ENCODE peak calls at places on chromosomes 5 and 9, in nine cellular contexts. S is NB4, I is endothelial cell, X is HCT116, W is nephron progenitor cell, Y is heart right ventricle, U is dorsolateral prefrontal cortex, J is GM10248, D is neural crest cell. B is an unnamed sample.
A peak's percentile ranks its signal among the peaks of the same experiment; 100 is the strongest.

GRCh38 chr5:151156732-151157402 is 712 bp downstream of the ANXA6 start:
- DNase-seq in S (peak; percentile 79), I (peak; percentile 29), X (no peak), W (peak; percentile 30), Y (no peak), U (no peak), J (peak; percentile 44), D (peak; percentile 19), B (no peak)

GRCh38 chr9:962023-962422 is 14.4 kb upstream of the DMRT3 start:
- DNase-seq in S (no peak), I (no peak), X (no peak), W (no peak), Y (no peak), U (no peak), J (no peak), D (no peak), B (no peak)

GRCh38 chr5:25993701-25994100 is 1044.7 kb downstream of the CDH9 start:
- DNase-seq in S (no peak), I (no peak), X (no peak), W (no peak), Y (no peak), U (no peak), J (no peak), D (no peak), B (no peak)

GRCh38 chr5:34534237-34535108 is 121.7 kb upstream of the RAI14 start:
- DNase-seq in S (no peak), I (no peak), X (no peak), W (no peak), Y (no peak), U (no peak), J (no peak), D (no peak), B (no peak)

GRCh38 chr5:76082790-76083554 is at the start of gene SV2C:
- DNase-seq in S (no peak), I (peak; percentile 28), X (no peak), W (peak; percentile 76), Y (no peak), U (no peak), J (peak; percentile 36), D (peak; percentile 43), B (no peak)

GRCh38 chr5:137837741-137838389 is 29.8 kb upstream of the MYOT start:
- DNase-seq in S (no peak), I (no peak), X (no peak), W (no peak), Y (no peak), U (no peak), J (no peak), D (no peak), B (no peak)

GRCh38 chr5:39117401-39117800 is 43.2 kb upstream of the RICTOR start:
- DNase-seq in S (no peak), I (no peak), X (no peak), W (no peak), Y (no peak), U (no peak), J (no peak), D (no peak), B (no peak)

GRCh38 chr9:85258823-85259370 is 482.9 kb downstream of the AGTPBP1 start:
- DNase-seq in S (peak; percentile 69), I (peak; percentile 76), X (peak; percentile 63), W (peak; percentile 69), Y (peak; percentile 24), U (peak; percentile 83), J (peak; percentile 59), D (peak; percentile 58), B (peak; percentile 16)

GRCh38 chr5:2493356-2493755 is 258.1 kb downstream of the IRX2 start:
- DNase-seq in S (no peak), I (no peak), X (no peak), W (no peak), Y (no peak), U (no peak), J (no peak), D (no peak), B (no peak)

GRCh38 chr5:90901263-90901662 is 342.7 kb downstream of the ADGRV1 start:
- DNase-seq in S (no peak), I (no peak), X (no peak), W (no peak), Y (no peak), U (no peak), J (no peak), D (no peak), B (no peak)

GRCh38 chr5:50767588-50767987 is 101.2 kb downstream of the PARP8 start:
- DNase-seq in S (no peak), I (no peak), X (no peak), W (no peak), Y (no peak), U (no peak), J (no peak), D (no peak), B (no peak)

GRCh38 chr5:168736201-168736940 is 157.2 kb upstream of the PANK3 start:
- DNase-seq in S (no peak), I (no peak), X (no peak), W (no peak), Y (no peak), U (no peak), J (no peak), D (no peak), B (no peak)

GRCh38 chr9:112711050-112711689 is 6.7 kb downstream of the INIP start:
- DNase-seq in S (peak; percentile 16), I (no peak), X (no peak), W (no peak), Y (no peak), U (no peak), J (no peak), D (no peak), B (no peak)
- TF ChIP-seq CTCF in S (peak; percentile 32), I (peak; percentile 34), X (peak; percentile 57), W (peak; percentile 26), Y (peak; percentile 56), U (peak; percentile 73), J (peak; percentile 24), D (peak; percentile 71), B (no peak)

GRCh38 chr5:13215370-13215769 is 729.1 kb downstream of the DNAH5 start:
- DNase-seq in S (no peak), I (no peak), X (no peak), W (no peak), Y (no peak), U (no peak), J (no peak), D (no peak), B (no peak)

GRCh38 chr5:13215806-13216205 is 728.7 kb downstream of the DNAH5 start:
- DNase-seq in S (no peak), I (no peak), X (no peak), W (no peak), Y (no peak), U (no peak), J (no peak), D (no peak), B (no peak)

GRCh38 chr5:13214182-13214581 is 730.3 kb downstream of the DNAH5 start:
- DNase-seq in S (no peak), I (no peak), X (no peak), W (no peak), Y (no peak), U (no peak), J (no peak), D (no peak), B (no peak)

GRCh38 chr5:13217636-13218035 is 726.9 kb downstream of the DNAH5 start:
- DNase-seq in S (no peak), I (no peak), X (no peak), W (no peak), Y (no peak), U (no peak), J (no peak), D (no peak), B (no peak)

DNA sequence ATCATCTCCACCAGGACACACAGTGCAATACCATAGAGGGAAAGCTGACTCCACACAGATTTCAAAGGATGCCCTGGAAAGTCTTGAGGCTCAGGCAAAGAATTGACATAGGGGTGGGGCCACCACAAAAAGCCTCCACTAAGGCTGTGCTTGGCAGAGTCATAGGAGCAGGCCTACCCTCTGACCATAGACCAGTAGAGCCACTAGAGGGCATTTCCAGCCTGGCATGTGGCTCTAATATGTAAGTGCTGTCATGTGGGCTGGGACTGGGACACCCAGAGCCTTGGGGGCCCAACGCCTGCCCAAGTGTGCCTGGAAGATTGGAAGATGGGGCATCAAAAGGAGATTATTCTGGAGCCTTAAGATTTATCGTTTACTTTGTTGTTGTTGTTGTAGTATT is 726.0 kb downstream of the DNAH5 start:
- DNase-seq in S (peak; percentile 23), I (peak; percentile 7), X (no peak), W (no peak), Y (no peak), U (no peak), J (no peak), D (no peak), B (no peak)
- TF ChIP-seq CTCF in S (peak; percentile 30), I (no peak), X (no peak), W (peak; percentile 10), Y (no peak), U (no peak), J (no peak), D (peak; percentile 16), B (no peak)

GRCh38 chr9:110583237-110583636 is 3.7 kb upstream of the SVEP1 start:
- DNase-seq in S (no peak), I (no peak), X (no peak), W (no peak), Y (no peak), U (no peak), J (no peak), D (no peak), B (no peak)
- TF ChIP-seq CTCF in S (no peak), I (no peak), X (no peak), W (no peak), Y (peak; percentile 11), U (peak; percentile 28), J (no peak), D (no peak), B (no peak)

GRCh38 chr9:69192214-69192613 is 18.1 kb downstream of the TJP2 start:
- DNase-seq in S (no peak), I (no peak), X (no peak), W (no peak), Y (no peak), U (no peak), J (no peak), D (no peak), B (no peak)

GRCh38 chr9:69190866-69191672 is 17.0 kb downstream of the TJP2 start:
- DNase-seq in S (no peak), I (no peak), X (no peak), W (no peak), Y (no peak), U (no peak), J (no peak), D (no peak), B (no peak)

GRCh38 chr9:69195681-69196080 is 21.6 kb downstream of the TJP2 start:
- DNase-seq in S (no peak), I (no peak), X (no peak), W (no peak), Y (no peak), U (no peak), J (no peak), D (no peak), B (no peak)

GRCh38 chr9:69195019-69195418 is 20.9 kb downstream of the TJP2 start:
- DNase-seq in S (no peak), I (no peak), X (no peak), W (no peak), Y (no peak), U (no peak), J (no peak), D (no peak), B (no peak)

DNA sequence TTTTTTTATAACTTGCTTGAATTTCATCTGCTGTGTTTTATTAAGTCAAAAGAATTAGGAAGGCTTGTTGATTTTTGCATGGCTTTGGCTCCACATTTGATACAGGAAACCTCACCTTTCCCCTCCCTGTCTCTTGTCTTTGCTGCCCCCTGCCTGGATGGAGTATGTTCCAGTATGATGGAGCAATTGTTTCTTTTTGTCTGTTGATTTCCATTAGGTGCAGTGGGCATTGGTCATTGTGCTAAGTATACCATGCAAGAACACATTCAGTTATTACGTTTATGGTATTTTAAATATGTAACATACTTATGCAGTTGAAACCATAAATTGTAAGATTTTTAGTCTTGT is 19.6 kb downstream of the TJP2 start:
- DNase-seq in S (no peak), I (peak; percentile 41), X (no peak), W (no peak), Y (no peak), U (no peak), J (no peak), D (no peak), B (no peak)
- TF ChIP-seq CTCF in S (no peak), I (no peak), X (no peak), W (no peak), Y (no peak), U (no peak), J (no peak), D (no peak), B (no peak)

B was measured in prostate gland.